ENCODE peak calls at places on chromosomes 7 and 10, in nine cellular contexts. F is HCT116, P is esophagus squamous epithelium, W is IMR-90, E is GM12878, Y is NB4, M is Peyer's patch, B is sigmoid colon, A is ovary. K is an unnamed sample.

GRCh38 chr10:115033898-115034297 is 59.3 kb upstream of the ATRNL1 start:
- DNase-seq in F (no peak), P (no peak), W (no peak), E (no peak), Y (no peak), M (no peak), B (no peak), A (no peak), K (no peak)

GRCh38 chr10:93420091-93420490 is 62.0 kb downstream of the MYOF start:
- DNase-seq in F (no peak), P (no peak), W (peak), E (no peak), Y (no peak), M (no peak), B (no peak), A (no peak), K (no peak)

GRCh38 chr7:105782391-105783063 is 93.9 kb downstream of the ATXN7L1 start:
- DNase-seq in F (no peak), P (no peak), W (peak), E (no peak), Y (no peak), M (no peak), B (peak), A (no peak), K (no peak)

GRCh38 chr7:117227091-117227490 is 95.8 kb downstream of the WNT2 start:
- DNase-seq in F (no peak), P (no peak), W (peak), E (no peak), Y (no peak), M (no peak), B (no peak), A (no peak), K (no peak)

GRCh38 chr10:119131512-119132240 is 27.8 kb downstream of the DENND10 start:
- DNase-seq in F (no peak), P (no peak), W (peak), E (peak), Y (peak), M (peak), B (peak), A (no peak), K (peak)

GRCh38 chr10:125035136-125035535 is 93.2 kb downstream of the ZRANB1 start:
- DNase-seq in F (peak), P (no peak), W (peak), E (no peak), Y (no peak), M (no peak), B (no peak), A (no peak), K (no peak)

GRCh38 chr10:112969542-112969941 is 19.5 kb downstream of the TCF7L2 start:
- DNase-seq in F (no peak), P (no peak), W (no peak), E (no peak), Y (no peak), M (no peak), B (peak), A (no peak), K (no peak)

GRCh38 chr7:48089415-48089975 is 430 bp downstream of the UPP1 start:
- DNase-seq in F (no peak), P (peak), W (no peak), E (no peak), Y (no peak), M (peak), B (peak), A (peak), K (no peak)

GRCh38 chr7:101669307-101669706 is 40.2 kb upstream of the MYL10 start:
- DNase-seq in F (no peak), P (no peak), W (no peak), E (no peak), Y (no peak), M (no peak), B (no peak), A (no peak), K (peak)

GRCh38 chr7:125695631-125696030 is 766.0 kb upstream of the POT1 start:
- DNase-seq in F (no peak), P (no peak), W (no peak), E (no peak), Y (no peak), M (no peak), B (no peak), A (no peak), K (no peak)

GRCh38 chr10:102628451-102628911 is 15.8 kb upstream of the TRIM8 start:
- DNase-seq in F (no peak), P (no peak), W (no peak), E (no peak), Y (no peak), M (no peak), B (peak), A (peak), K (no peak)

GRCh38 chr10:63700209-63700934 is 179.2 kb downstream of the REEP3 start:
- DNase-seq in F (peak), P (no peak), W (peak), E (no peak), Y (peak), M (no peak), B (no peak), A (no peak), K (peak)

GRCh38 chr7:107846324-107846723 is 43.3 kb upstream of the SLC26A3 start:
- DNase-seq in F (no peak), P (no peak), W (no peak), E (no peak), Y (peak), M (no peak), B (no peak), A (no peak), K (no peak)

GRCh38 chr10:26765549-26765948 is 68.0 kb downstream of the PDSS1 start:
- DNase-seq in F (no peak), P (no peak), W (peak), E (no peak), Y (no peak), M (no peak), B (no peak), A (no peak), K (no peak)

GRCh38 chr10:132538031-132538789 is 623 bp downstream of the INPP5A start:
- DNase-seq in F (no peak), P (no peak), W (no peak), E (no peak), Y (peak), M (peak), B (peak), A (peak), K (peak)

GRCh38 chr10:37721100-37721499 is 136.3 kb downstream of the ZNF248 start:
- DNase-seq in F (no peak), P (no peak), W (no peak), E (no peak), Y (no peak), M (no peak), B (no peak), A (no peak), K (no peak)

GRCh38 chr10:10677479-10677878 is 340.2 kb upstream of the CELF2 start:
- DNase-seq in F (no peak), P (no peak), W (peak), E (peak), Y (peak), M (no peak), B (no peak), A (peak), K (peak)

GRCh38 chr10:71325258-71325657 is 6.2 kb downstream of the SLC29A3 start:
- DNase-seq in F (no peak), P (no peak), W (no peak), E (no peak), Y (no peak), M (no peak), B (no peak), A (no peak), K (no peak)

GRCh38 chr7:75756340-75757297 is 15.4 kb downstream of the CCL26 start:
- DNase-seq in F (peak), P (no peak), W (peak), E (no peak), Y (peak), M (no peak), B (no peak), A (no peak), K (peak)

GRCh38 chr10:97234403-97234802 is 48.6 kb upstream of the SLIT1 start:
- DNase-seq in F (peak), P (no peak), W (peak), E (no peak), Y (peak), M (no peak), B (no peak), A (no peak), K (peak)

GRCh38 chr7:105016083-105017075 is 2.4 kb downstream of the KMT2E start:
- DNase-seq in F (no peak), P (no peak), W (peak), E (no peak), Y (no peak), M (no peak), B (no peak), A (no peak), K (peak)

GRCh38 chr7:130423636-130424035 is 17.2 kb downstream of the CEP41 start:
- DNase-seq in F (no peak), P (no peak), W (no peak), E (no peak), Y (no peak), M (no peak), B (no peak), A (no peak), K (no peak)

GRCh38 chr10:14371616-14372015 is 40.9 kb upstream of the FRMD4A start:
- DNase-seq in F (no peak), P (no peak), W (no peak), E (no peak), Y (no peak), M (no peak), B (no peak), A (no peak), K (no peak)

GRCh38 chr10:80530251-80530650 is 7.5 kb upstream of the SH2D4B start:
- DNase-seq in F (peak), P (no peak), W (peak), E (no peak), Y (peak), M (no peak), B (no peak), A (no peak), K (peak)

GRCh38 chr10:29635711-29636144 is 957 bp upstream of the SVIL start:
- DNase-seq in F (no peak), P (no peak), W (peak), E (peak), Y (peak), M (no peak), B (no peak), A (peak), K (no peak)

GRCh38 chr10:89563861-89564478 is 28.6 kb upstream of the SLC16A12 start:
- DNase-seq in F (peak), P (no peak), W (peak), E (peak), Y (peak), M (no peak), B (no peak), A (no peak), K (peak)

GRCh38 chr7:148882668-148883232 is 1.3 kb downstream of the EZH2 start:
- DNase-seq in F (no peak), P (no peak), W (no peak), E (no peak), Y (peak), M (no peak), B (no peak), A (no peak), K (no peak)

GRCh38 chr7:148882192-148882591 is 1.9 kb downstream of the EZH2 start:
- DNase-seq in F (no peak), P (no peak), W (no peak), E (no peak), Y (no peak), M (no peak), B (no peak), A (no peak), K (peak)

GRCh38 chr7:148883233-148884048 is 650 bp downstream of the EZH2 start:
- DNase-seq in F (no peak), P (no peak), W (no peak), E (no peak), Y (peak), M (peak), B (peak), A (peak), K (peak)

GRCh38 chr7:148884299-148885022 is 370 bp upstream of the EZH2 start:
- DNase-seq in F (peak), P (peak), W (peak), E (peak), Y (peak), M (peak), B (peak), A (peak), K (peak)

GRCh38 chr7:148884049-148884298 is at the start of gene EZH2:
- DNase-seq in F (no peak), P (no peak), W (no peak), E (no peak), Y (no peak), M (no peak), B (no peak), A (no peak), K (no peak)
- TF ChIP-seq POLR2A in F (peak), P (no peak), W (peak), E (peak), Y (peak), M (no peak), B (no peak), A (no peak), K (no peak)

GRCh38 chr7:16644987-16645592 is 464 bp downstream of the ANKMY2 start:
- DNase-seq in F (no peak), P (no peak), W (no peak), E (no peak), Y (no peak), M (peak), B (peak), A (no peak), K (peak)

GRCh38 chr7:16644157-16644556 is 1.4 kb downstream of the ANKMY2 start:
- DNase-seq in F (no peak), P (no peak), W (no peak), E (no peak), Y (no peak), M (no peak), B (no peak), A (no peak), K (no peak)

GRCh38 chr7:16644624-16644986 is 949 bp downstream of the ANKMY2 start:
- DNase-seq in F (no peak), P (no peak), W (peak), E (no peak), Y (peak), M (peak), B (peak), A (peak), K (peak)

GRCh38 chr7:16646427-16647081 is 573 bp downstream of the BZW2 start:
- DNase-seq in F (no peak), P (no peak), W (no peak), E (no peak), Y (peak), M (no peak), B (no peak), A (no peak), K (peak)

DNA sequence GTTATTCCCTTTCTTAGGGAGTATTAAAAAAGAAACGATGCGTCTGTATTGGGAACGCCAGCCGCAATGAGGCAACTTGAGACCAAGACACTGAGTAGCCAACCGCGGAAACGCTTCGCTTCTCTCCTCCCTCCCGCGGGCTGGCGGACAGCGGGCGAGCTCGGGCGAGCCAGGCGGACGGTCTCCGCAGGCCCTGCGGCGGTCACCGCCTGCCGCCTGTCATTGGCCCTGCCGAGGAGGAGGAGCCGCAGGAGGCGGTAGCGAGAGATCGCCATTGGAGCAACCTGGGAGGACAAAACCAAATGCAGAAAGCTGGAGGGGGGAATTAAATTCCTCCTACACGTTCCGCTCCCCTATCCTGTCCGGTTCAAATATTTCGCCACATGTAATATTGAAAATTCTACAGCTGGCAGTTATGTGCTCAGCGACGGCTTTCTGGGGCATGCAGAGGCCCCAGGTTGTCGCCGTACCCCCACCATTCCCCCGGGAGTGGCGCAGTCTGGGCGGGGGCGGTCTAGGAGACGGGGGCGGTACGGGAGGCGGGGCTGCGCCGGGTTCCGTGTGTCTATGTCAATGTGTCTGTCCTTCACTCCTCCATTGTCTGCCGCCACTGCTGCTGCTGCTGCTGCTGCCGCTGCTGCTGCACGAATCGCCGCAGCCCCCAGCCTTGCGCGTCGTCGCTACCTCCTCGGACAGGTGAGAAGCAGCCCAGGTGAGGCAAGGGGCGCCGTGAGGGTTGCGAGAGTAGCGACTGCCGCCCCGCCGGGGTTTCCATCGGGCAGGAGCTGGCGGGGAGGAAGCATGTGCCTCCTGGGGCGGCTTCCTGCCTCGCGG is at the start of the genes ANKMY2 and BZW2:
- DNase-seq in F (peak), P (peak), W (peak), E (peak), Y (peak), M (peak), B (peak), A (peak), K (peak)
- TF ChIP-seq POLR2A in F (peak), P (no peak), W (peak), E (peak), Y (peak), M (peak), B (peak), A (peak), K (peak)

GRCh38 chr10:51675088-51675487 is 24.3 kb downstream of the CSTF2T start:
- DNase-seq in F (no peak), P (no peak), W (peak), E (no peak), Y (no peak), M (no peak), B (no peak), A (no peak), K (no peak)
- TF ChIP-seq POLR2A in F (no peak), P (no peak), W (no peak), E (no peak), Y (no peak), M (no peak), B (no peak), A (no peak), K (no peak)

DNA sequence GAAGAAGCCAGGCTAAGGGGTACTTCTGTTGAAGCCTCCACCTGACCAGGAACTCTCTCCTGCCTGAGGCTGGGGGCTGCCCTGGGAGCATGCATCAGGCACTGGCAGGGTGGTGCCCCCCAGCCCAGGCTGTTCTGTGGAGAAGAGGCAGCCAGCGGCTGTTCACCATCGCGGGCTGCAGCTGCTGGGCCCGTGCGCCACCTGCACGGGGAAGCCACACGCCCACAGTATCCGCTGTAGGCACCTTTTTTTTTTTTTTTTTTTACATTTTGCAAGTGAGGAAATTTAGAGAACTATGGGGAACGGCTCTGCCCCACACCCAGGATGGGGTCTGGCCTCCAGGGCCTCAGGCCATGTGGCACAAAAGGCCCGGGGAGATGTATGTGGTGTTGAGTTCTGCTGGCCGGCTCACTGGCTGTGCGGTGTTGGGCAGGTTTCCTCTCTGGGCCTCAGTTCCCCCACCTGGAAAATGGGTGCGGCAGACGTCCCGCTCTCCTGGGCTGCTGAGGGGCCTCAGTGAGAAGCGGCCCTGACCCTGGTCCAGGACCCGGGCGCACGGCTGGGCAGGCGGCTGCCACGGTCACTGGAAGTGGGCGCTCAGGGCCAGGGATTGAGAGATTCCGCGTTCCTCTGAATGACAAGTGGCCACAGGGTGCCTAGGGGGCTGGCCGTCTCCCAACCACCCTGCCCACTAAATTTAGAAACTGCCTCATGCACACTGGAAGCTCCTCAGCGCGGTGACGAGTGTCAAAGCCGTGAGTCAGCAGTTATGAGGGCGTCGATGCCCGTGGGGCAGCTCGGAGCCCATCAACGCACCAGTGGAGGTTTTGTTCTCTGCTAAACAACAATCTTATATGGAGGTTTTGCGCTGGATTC is 8.8 kb upstream of the INTS1 start:
- DNase-seq in F (peak), P (no peak), W (peak), E (no peak), Y (peak), M (peak), B (peak), A (no peak), K (peak)
- TF ChIP-seq POLR2A in F (no peak), P (no peak), W (no peak), E (no peak), Y (peak), M (no peak), B (no peak), A (no peak), K (no peak)

GRCh38 chr10:32445036-32445435 is 904 bp upstream of the CCDC7 start:
- DNase-seq in F (no peak), P (no peak), W (no peak), E (no peak), Y (peak), M (no peak), B (no peak), A (no peak), K (no peak)

GRCh38 chr10:32446701-32447406 is 914 bp downstream of the CCDC7 start:
- DNase-seq in F (peak), P (no peak), W (peak), E (peak), Y (peak), M (no peak), B (no peak), A (peak), K (peak)

GRCh38 chr10:32445740-32446615 is at the start of gene CCDC7:
- DNase-seq in F (peak), P (peak), W (peak), E (peak), Y (peak), M (peak), B (peak), A (peak), K (peak)
- TF ChIP-seq POLR2A in F (peak), P (no peak), W (peak), E (peak), Y (peak), M (peak), B (peak), A (peak), K (peak)

K was measured in erythroblast.